ENCODE peak calls at places on chromosomes 12 and 14, in eight cellular contexts. S is DMS53; N is H54; Z is nucleus accumbens; F is frontal cortex; A is stimulated activated CD8-positive, alpha-beta memory T cell treated with anti-CD3 and anti-CD28 coated beads, Interleukin-15, amount 100 ng/mL, for 24 hours; T is ELF-1; H is neural crest cell. R is an unnamed sample.

GRCh38 chr14:102028733-102029132 is 58.1 kb downstream of the HSP90AA1 start:
- DNase-seq in S (no peak), N (peak), Z (no peak), F (no peak), A (no peak), T (peak), H (no peak), R (no peak)

GRCh38 chr14:36454599-36455240 is 65.3 kb downstream of the NKX2-1 start:
- DNase-seq in S (no peak), N (no peak), Z (no peak), F (no peak), A (no peak), T (no peak), H (no peak), R (no peak)

GRCh38 chr12:5226581-5226980 is 182.9 kb downstream of the KCNA5 start:
- DNase-seq in S (no peak), N (no peak), Z (no peak), F (no peak), A (no peak), T (no peak), H (no peak), R (no peak)

GRCh38 chr12:126182619-126183236 is 1117.5 kb downstream of the AACS start:
- DNase-seq in S (no peak), N (no peak), Z (no peak), F (no peak), A (no peak), T (no peak), H (no peak), R (no peak)

GRCh38 chr12:106632797-106633450 is 50.1 kb downstream of the RFX4 start:
- DNase-seq in S (peak), N (no peak), Z (no peak), F (no peak), A (no peak), T (no peak), H (no peak), R (no peak)

GRCh38 chr14:80996049-80996901 is 40.9 kb downstream of the TSHR start:
- DNase-seq in S (peak), N (peak), Z (no peak), F (peak), A (no peak), T (peak), H (peak), R (no peak)

GRCh38 chr14:85542623-85543022 is 12.7 kb downstream of the FLRT2 start:
- DNase-seq in S (no peak), N (no peak), Z (no peak), F (no peak), A (no peak), T (no peak), H (no peak), R (no peak)

GRCh38 chr12:45235087-45236025 is 19.5 kb downstream of the ANO6 start:
- DNase-seq in S (peak), N (peak), Z (no peak), F (no peak), A (no peak), T (peak), H (no peak), R (no peak)

GRCh38 chr12:13428538-13429265 is 232.2 kb downstream of the EMP1 start:
- DNase-seq in S (peak), N (no peak), Z (no peak), F (no peak), A (no peak), T (no peak), H (no peak), R (no peak)

GRCh38 chr14:58426819-58427288 is 477 bp downstream of the TIMM9 start:
- DNase-seq in S (peak), N (no peak), Z (no peak), F (peak), A (peak), T (peak), H (peak), R (peak)